ENCODE peak calls at places on chromosomes 12 and 14, in seven cellular contexts. One of them, this sample, is unnamed.

GRCh38 chr12:53506450-53506785 is 866 bp downstream of the NPFF start:
- DNase-seq in H9: no peak
- DNase-seq in IMR-90: no peak
- DNase-seq in H1: no peak
- DNase-seq in trophoblast cell: no peak
- DNase-seq in mesenchymal stem cell: no peak
- DNase-seq in neuronal stem cell: no peak
- DNase-seq in this sample: no peak

GRCh38 chr12:34300376-34301250 is 278.3 kb downstream of the ALG10 start:
- DNase-seq in trophoblast cell: no peak
- DNase-seq in mesenchymal stem cell: no peak
- DNase-seq in neuronal stem cell: no peak
- DNase-seq in H1: no peak
- DNase-seq in H9: no peak
- DNase-seq in IMR-90: no peak
- DNase-seq in this sample: no peak

GRCh38 chr12:57517187-57517586 is 3.1 kb downstream of the DDIT3 start:
- DNase-seq in H1: no peak
- DNase-seq in H9: no peak
- DNase-seq in IMR-90: peak; percentile 72
- DNase-seq in mesenchymal stem cell: peak; percentile 72
- DNase-seq in trophoblast cell: no peak
- DNase-seq in neuronal stem cell: no peak
- DNase-seq in this sample: no peak

GRCh38 chr12:16520328-16520727 is 85.6 kb downstream of the LMO3 start:
- DNase-seq in neuronal stem cell: no peak
- DNase-seq in mesenchymal stem cell: no peak
- DNase-seq in H9: no peak
- DNase-seq in IMR-90: peak; percentile 30
- DNase-seq in trophoblast cell: no peak
- DNase-seq in H1: no peak
- DNase-seq in this sample: no peak

GRCh38 chr12:27343255-27344000 is 10.8 kb downstream of the BMAL2 start:
- DNase-seq in mesenchymal stem cell: peak; percentile 89
- DNase-seq in H1: no peak
- DNase-seq in IMR-90: peak; percentile 97
- DNase-seq in H9: no peak
- DNase-seq in trophoblast cell: peak; percentile 75
- DNase-seq in neuronal stem cell: no peak
- DNase-seq in this sample: peak; percentile 80

GRCh38 chr14:75234173-75234855 is 44.3 kb upstream of the FOS start:
- DNase-seq in H1: no peak
- DNase-seq in IMR-90: peak; percentile 90
- DNase-seq in neuronal stem cell: no peak
- DNase-seq in trophoblast cell: peak; percentile 58
- DNase-seq in mesenchymal stem cell: peak; percentile 92
- DNase-seq in H9: no peak
- DNase-seq in this sample: no peak

GRCh38 chr14:57833304-57833703 is 32.6 kb downstream of the SLC35F4 start:
- DNase-seq in mesenchymal stem cell: no peak
- DNase-seq in H9: no peak
- DNase-seq in trophoblast cell: no peak
- DNase-seq in H1: no peak
- DNase-seq in IMR-90: peak; percentile 88
- DNase-seq in neuronal stem cell: no peak
- DNase-seq in this sample: peak; percentile 79

GRCh38 chr12:29157486-29157946 is 8.4 kb downstream of the FAR2 start:
- DNase-seq in H1: no peak
- DNase-seq in IMR-90: peak; percentile 33
- DNase-seq in mesenchymal stem cell: no peak
- DNase-seq in trophoblast cell: peak; percentile 15
- DNase-seq in neuronal stem cell: no peak
- DNase-seq in H9: no peak
- DNase-seq in this sample: no peak

GRCh38 chr12:122183588-122183940 is 641 bp downstream of the LRRC43 start:
- DNase-seq in IMR-90: no peak
- DNase-seq in H1: no peak
- DNase-seq in neuronal stem cell: no peak
- DNase-seq in H9: no peak
- DNase-seq in mesenchymal stem cell: no peak
- DNase-seq in trophoblast cell: no peak
- DNase-seq in this sample: no peak

GRCh38 chr12:57104292-57104910 is 6.8 kb downstream of the STAT6 start:
- DNase-seq in trophoblast cell: no peak
- DNase-seq in mesenchymal stem cell: no peak
- DNase-seq in IMR-90: no peak
- DNase-seq in neuronal stem cell: no peak
- DNase-seq in H1: no peak
- DNase-seq in H9: no peak
- DNase-seq in this sample: no peak

GRCh38 chr12:7502612-7503011 is 965 bp downstream of the CD163 start:
- DNase-seq in mesenchymal stem cell: no peak
- DNase-seq in trophoblast cell: no peak
- DNase-seq in H9: no peak
- DNase-seq in IMR-90: no peak
- DNase-seq in neuronal stem cell: no peak
- DNase-seq in H1: no peak
- DNase-seq in this sample: no peak

GRCh38 chr12:67721216-67721615 is 72.7 kb downstream of the DYRK2 start:
- DNase-seq in IMR-90: no peak
- DNase-seq in neuronal stem cell: no peak
- DNase-seq in H1: no peak
- DNase-seq in mesenchymal stem cell: peak; percentile 69
- DNase-seq in trophoblast cell: no peak
- DNase-seq in H9: no peak
- DNase-seq in this sample: no peak

GRCh38 chr14:58072288-58073071 is 79.5 kb downstream of the ARMH4 start:
- DNase-seq in H1: peak; percentile 65
- DNase-seq in H9: peak; percentile 68
- DNase-seq in trophoblast cell: peak; percentile 73
- DNase-seq in mesenchymal stem cell: peak; percentile 71
- DNase-seq in neuronal stem cell: peak; percentile 70
- DNase-seq in IMR-90: peak; percentile 74
- DNase-seq in this sample: peak; percentile 80

GRCh38 chr14:38171197-38171596 is 36.5 kb upstream of the SSTR1 start:
- DNase-seq in trophoblast cell: no peak
- DNase-seq in H1: no peak
- DNase-seq in IMR-90: peak; percentile 33
- DNase-seq in H9: no peak
- DNase-seq in mesenchymal stem cell: no peak
- DNase-seq in neuronal stem cell: no peak
- DNase-seq in this sample: no peak

GRCh38 chr12:94374124-94374523 is 85.5 kb downstream of the CEP83 start:
- DNase-seq in trophoblast cell: no peak
- DNase-seq in H9: no peak
- DNase-seq in IMR-90: no peak
- DNase-seq in mesenchymal stem cell: no peak
- DNase-seq in H1: no peak
- DNase-seq in neuronal stem cell: no peak
- DNase-seq in this sample: no peak

GRCh38 chr14:81337073-81337472 is 63.1 kb downstream of the STON2 start:
- DNase-seq in neuronal stem cell: no peak
- DNase-seq in trophoblast cell: no peak
- DNase-seq in IMR-90: no peak
- DNase-seq in H1: no peak
- DNase-seq in H9: no peak
- DNase-seq in mesenchymal stem cell: no peak
- DNase-seq in this sample: no peak

GRCh38 chr14:36859119-36859518 is 197.5 kb downstream of the PAX9 start:
- DNase-seq in neuronal stem cell: no peak
- DNase-seq in mesenchymal stem cell: no peak
- DNase-seq in trophoblast cell: no peak
- DNase-seq in IMR-90: no peak
- DNase-seq in H1: no peak
- DNase-seq in H9: no peak
- DNase-seq in this sample: no peak
- H2BK120ac ChIP-seq in neuronal stem cell: no peak overlapping the region
- H2BK120ac ChIP-seq in mesenchymal stem cell: no peak overlapping the region
- H2BK120ac ChIP-seq in trophoblast cell: no peak overlapping the region
- H2BK120ac ChIP-seq in IMR-90: no peak overlapping the region
- H2BK120ac ChIP-seq in H1: no peak overlapping the region
- H2BK120ac ChIP-seq in H9: no peak overlapping the region
- H2BK120ac ChIP-seq in this sample: no peak overlapping the region

GRCh38 chr14:103543721-103544626 is 15.0 kb downstream of the TRMT61A start:
- DNase-seq in trophoblast cell: no peak
- DNase-seq in IMR-90: no peak
- DNase-seq in mesenchymal stem cell: no peak
- DNase-seq in neuronal stem cell: no peak
- DNase-seq in H1: peak; percentile 56
- DNase-seq in H9: no peak
- DNase-seq in this sample: no peak

GRCh38 chr14:103541944-103542544 is 13.0 kb downstream of the TRMT61A start:
- DNase-seq in mesenchymal stem cell: no peak
- DNase-seq in neuronal stem cell: no peak
- DNase-seq in trophoblast cell: no peak
- DNase-seq in H1: no peak
- DNase-seq in IMR-90: no peak
- DNase-seq in H9: no peak
- DNase-seq in this sample: peak; percentile 27

GRCh38 chr14:103542545-103543088 is 13.6 kb downstream of the TRMT61A start:
- DNase-seq in neuronal stem cell: peak; percentile 91
- DNase-seq in H9: peak; percentile 94
- DNase-seq in H1: peak; percentile 90
- DNase-seq in IMR-90: no peak
- DNase-seq in trophoblast cell: no peak
- DNase-seq in mesenchymal stem cell: no peak
- DNase-seq in this sample: peak; percentile 88

GRCh38 chr14:103544627-103545218 is 15.7 kb downstream of the TRMT61A start:
- DNase-seq in H1: no peak
- DNase-seq in mesenchymal stem cell: no peak
- DNase-seq in trophoblast cell: no peak
- DNase-seq in IMR-90: no peak
- DNase-seq in H9: no peak
- DNase-seq in neuronal stem cell: no peak
- DNase-seq in this sample: no peak

DNA sequence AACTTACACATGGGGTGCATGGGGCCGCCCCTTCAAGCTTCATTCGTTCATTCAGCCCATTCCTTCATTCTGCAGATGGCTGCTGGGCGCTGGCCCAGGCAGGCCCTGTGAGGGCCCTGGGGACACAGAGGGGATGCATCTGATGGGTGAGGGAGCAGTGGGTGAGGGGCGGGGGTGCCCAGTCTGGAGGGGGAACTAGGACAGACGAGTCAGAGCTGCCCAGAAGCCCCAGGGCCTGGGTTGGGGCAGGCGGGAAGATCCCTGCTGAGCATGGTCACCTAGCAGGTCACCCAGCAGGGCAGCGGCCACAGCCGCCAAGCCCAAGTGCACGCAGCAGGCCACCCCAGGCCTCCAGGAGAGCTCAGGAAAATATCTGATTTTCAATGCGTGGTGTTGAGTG is 14.1 kb downstream of the TRMT61A start:
- DNase-seq in H1: no peak
- DNase-seq in mesenchymal stem cell: no peak
- DNase-seq in H9: no peak
- DNase-seq in trophoblast cell: no peak
- DNase-seq in neuronal stem cell: no peak
- DNase-seq in IMR-90: no peak
- DNase-seq in this sample: no peak
- H3K4ac ChIP-seq in H1: peak overlapping the region; percentile 99
- H3K4ac ChIP-seq in mesenchymal stem cell: no peak overlapping the region
- H3K4ac ChIP-seq in H9: peak overlapping the region; percentile 3
- H3K4ac ChIP-seq in trophoblast cell: no peak overlapping the region
- H3K4ac ChIP-seq in neuronal stem cell: peak overlapping the region; percentile 100
- H3K4ac ChIP-seq in IMR-90: peak overlapping the region; percentile 13
- H3K4ac ChIP-seq in this sample: peak overlapping the region; percentile 63

GRCh38 chr12:62925680-62926079 is 9.3 kb downstream of the PPM1H start:
- DNase-seq in IMR-90: no peak
- DNase-seq in H1: no peak
- DNase-seq in mesenchymal stem cell: no peak
- DNase-seq in H9: no peak
- DNase-seq in neuronal stem cell: no peak
- DNase-seq in trophoblast cell: no peak
- DNase-seq in this sample: no peak
- H2AK5ac ChIP-seq in IMR-90: no peak overlapping the region
- H2AK5ac ChIP-seq in H1: no peak overlapping the region
- H2AK5ac ChIP-seq in mesenchymal stem cell: no peak overlapping the region
- H2AK5ac ChIP-seq in H9: no peak overlapping the region
- H2AK5ac ChIP-seq in neuronal stem cell: no peak overlapping the region
- H2AK5ac ChIP-seq in trophoblast cell: no peak overlapping the region
- H2AK5ac ChIP-seq in this sample: no peak overlapping the region

GRCh38 chr14:104084251-104085002 is 1.1 kb upstream of the ASPG start:
- DNase-seq in H9: no peak
- DNase-seq in H1: no peak
- DNase-seq in trophoblast cell: no peak
- DNase-seq in IMR-90: no peak
- DNase-seq in neuronal stem cell: no peak
- DNase-seq in mesenchymal stem cell: peak; percentile 1
- DNase-seq in this sample: peak; percentile 11

GRCh38 chr14:104080557-104081492 is 4.7 kb upstream of the ASPG start:
- DNase-seq in IMR-90: no peak
- DNase-seq in H1: no peak
- DNase-seq in trophoblast cell: no peak
- DNase-seq in neuronal stem cell: no peak
- DNase-seq in mesenchymal stem cell: no peak
- DNase-seq in H9: no peak
- DNase-seq in this sample: no peak

GRCh38 chr14:104081493-104081835 is 4.0 kb upstream of the ASPG start:
- DNase-seq in trophoblast cell: no peak
- DNase-seq in H1: no peak
- DNase-seq in mesenchymal stem cell: no peak
- DNase-seq in neuronal stem cell: no peak
- DNase-seq in IMR-90: no peak
- DNase-seq in H9: no peak
- DNase-seq in this sample: no peak

GRCh38 chr14:104082807-104083206 is 2.7 kb upstream of the ASPG start:
- DNase-seq in mesenchymal stem cell: no peak
- DNase-seq in IMR-90: no peak
- DNase-seq in H1: no peak
- DNase-seq in trophoblast cell: no peak
- DNase-seq in neuronal stem cell: no peak
- DNase-seq in H9: no peak
- DNase-seq in this sample: no peak

DNA sequence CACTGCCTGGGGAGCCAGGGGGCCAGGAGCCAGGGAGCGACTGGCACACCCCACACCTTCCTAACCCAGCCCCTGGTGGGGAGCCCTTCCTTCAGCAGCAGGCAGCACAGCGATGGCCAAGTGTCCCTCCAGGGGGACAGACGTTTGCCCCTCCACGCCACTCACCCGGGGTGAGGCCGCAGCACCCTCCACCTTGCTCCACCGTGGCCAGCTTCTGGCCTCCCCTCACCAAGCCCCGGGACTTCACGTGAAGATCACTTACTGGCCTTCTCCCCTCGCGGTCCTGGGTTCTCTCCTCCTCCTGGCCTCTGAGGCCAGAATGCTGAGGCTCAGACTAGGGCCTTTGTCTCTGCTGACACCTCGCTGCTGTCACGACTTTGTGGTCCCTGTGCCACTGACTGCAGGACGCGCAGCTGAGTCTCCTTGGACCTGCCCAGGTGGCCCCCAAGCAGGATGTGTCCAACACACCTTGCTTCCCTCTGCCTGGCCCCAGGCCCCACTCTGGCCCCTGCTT is 3.5 kb upstream of the ASPG start:
- DNase-seq in neuronal stem cell: no peak
- DNase-seq in H1: peak; percentile 40
- DNase-seq in H9: no peak
- DNase-seq in trophoblast cell: no peak
- DNase-seq in mesenchymal stem cell: no peak
- DNase-seq in IMR-90: no peak
- DNase-seq in this sample: no peak
- H2BK120ac ChIP-seq in neuronal stem cell: no peak overlapping the region
- H2BK120ac ChIP-seq in H1: no peak overlapping the region
- H2BK120ac ChIP-seq in H9: no peak overlapping the region
- H2BK120ac ChIP-seq in trophoblast cell: no peak overlapping the region
- H2BK120ac ChIP-seq in mesenchymal stem cell: no peak overlapping the region
- H2BK120ac ChIP-seq in IMR-90: no peak overlapping the region
- H2BK120ac ChIP-seq in this sample: no peak overlapping the region

This sample was measured in mesendoderm.